ENCODE peak calls at places on chromosomes 7 and 10, in seven cellular contexts. P, V, K, U, H, M and J are unnamed samples. For H3K4me1 and H3K27me3, the result is how much of the 10 kb centered on the place peaks cover.

GRCh38 chr7:2086229-2086628 is 146.5 kb downstream of the MAD1L1 start:
- DNase-seq in K (no peak), M (no peak), P (no peak), V (no peak), H (no peak), U (no peak), J (no peak)

GRCh38 chr7:71712653-71713180 is 580.8 kb downstream of the GALNT17 start:
- DNase-seq in M (no peak), K (no peak), U (no peak), H (no peak), P (no peak), V (no peak), J (no peak)

GRCh38 chr10:124649209-124649608 is 95.0 kb downstream of the FAM53B start:
- DNase-seq in K (no peak), V (no peak), M (no peak), P (no peak), H (peak), U (no peak), J (peak)

GRCh38 chr7:108257954-108258353 is 127.8 kb upstream of the LAMB4 start:
- DNase-seq in H (no peak), K (no peak), M (no peak), V (no peak), U (no peak), P (no peak), J (no peak)

GRCh38 chr10:3077940-3078630 is 10.7 kb downstream of the PFKP start:
- DNase-seq in K (no peak), V (no peak), H (no peak), M (peak), U (no peak), P (no peak), J (no peak)

GRCh38 chr7:130650616-130651015 is 17.9 kb downstream of the COPG2 start:
- DNase-seq in U (no peak), P (no peak), V (no peak), M (no peak), K (no peak), H (no peak), J (no peak)

GRCh38 chr7:152076324-152076821 is 50.9 kb downstream of the GALNT11 start:
- DNase-seq in V (no peak), M (peak), H (no peak), P (no peak), K (no peak), U (no peak), J (peak)

GRCh38 chr10:102413053-102413705 is 5.4 kb downstream of the PSD start:
- DNase-seq in V (no peak), P (no peak), M (no peak), U (no peak), H (no peak), K (no peak), J (no peak)

GRCh38 chr7:11130012-11130411 is 156.3 kb downstream of the PHF14 start:
- DNase-seq in H (no peak), M (no peak), U (peak), P (no peak), V (no peak), K (peak), J (no peak)

GRCh38 chr7:94412762-94413322 is 18.1 kb downstream of the COL1A2 start:
- DNase-seq in M (no peak), K (no peak), V (no peak), U (no peak), P (no peak), H (no peak), J (no peak)

GRCh38 chr7:15143121-15143520 is 240.6 kb upstream of the DGKB start:
- DNase-seq in M (no peak), V (no peak), H (no peak), U (no peak), P (no peak), K (no peak), J (no peak)

GRCh38 chr7:54339074-54339473 is 203.1 kb upstream of the VSTM2A start:
- DNase-seq in K (no peak), P (no peak), M (no peak), V (no peak), U (no peak), H (no peak), J (no peak)

GRCh38 chr7:136677456-136678365 is 190.7 kb upstream of the CHRM2 start:
- DNase-seq in H (no peak), K (peak), U (peak), M (no peak), V (no peak), P (no peak), J (no peak)

GRCh38 chr7:76354516-76354915 is 4.3 kb downstream of the YWHAG start:
- DNase-seq in P (no peak), M (no peak), H (no peak), V (no peak), U (no peak), K (no peak), J (no peak)

GRCh38 chr7:107564553-107565298 is 955 bp downstream of the DUS4L start:
- DNase-seq in M (no peak), P (no peak), K (peak), H (no peak), U (peak), V (no peak), J (no peak)

GRCh38 chr10:132710746-132711617 is 75.0 kb downstream of the NKX6-2 start:
- DNase-seq in M (no peak), U (no peak), K (no peak), V (peak), P (no peak), H (no peak), J (no peak)

GRCh38 chr10:6721964-6722615 is 142.0 kb upstream of the PRKCQ start:
- DNase-seq in U (peak), M (no peak), P (no peak), V (no peak), K (peak), H (no peak), J (no peak)

GRCh38 chr10:1102392-1102791 is 46.2 kb downstream of the WDR37 start:
- DNase-seq in P (no peak), H (no peak), K (no peak), V (no peak), M (no peak), U (no peak), J (no peak)

GRCh38 chr10:72106154-72106849 is 18.0 kb upstream of the SPOCK2 start:
- DNase-seq in V (no peak), M (no peak), U (no peak), K (no peak), H (no peak), P (no peak), J (no peak)

GRCh38 chr10:77357611-77358010 is 280.0 kb downstream of the KCNMA1 start:
- DNase-seq in M (no peak), P (no peak), U (peak), H (no peak), V (no peak), K (peak), J (no peak)

GRCh38 chr10:117924820-117925219 is 121.9 kb downstream of the RAB11FIP2 start:
- DNase-seq in P (no peak), H (no peak), K (no peak), M (no peak), U (no peak), V (no peak), J (no peak)

GRCh38 chr10:73609116-73609515 is 18.0 kb upstream of the USP54 start:
- DNase-seq in K (no peak), U (no peak), M (no peak), V (no peak), H (no peak), P (no peak), J (no peak)

GRCh38 chr10:70589762-70590662 is 12.5 kb downstream of the PRF1 start:
- DNase-seq in P (no peak), M (no peak), K (no peak), U (peak), H (no peak), V (no peak), J (no peak)

GRCh38 chr10:4034907-4035581 is 250.0 kb upstream of the KLF6 start:
- DNase-seq in M (peak), V (no peak), P (no peak), K (no peak), H (no peak), U (no peak), J (no peak)

GRCh38 chr7:30171753-30172447 is 37.1 kb downstream of the MTURN start:
- DNase-seq in U (peak), P (no peak), K (peak), M (no peak), V (no peak), H (no peak), J (no peak)

GRCh38 chr10:85548038-85548437 is 818.6 kb downstream of the GRID1 start:
- DNase-seq in V (no peak), H (no peak), P (no peak), M (peak), U (peak), K (peak), J (no peak)

GRCh38 chr10:94361161-94361794 is 1.5 kb downstream of the NOC3L start:
- DNase-seq in H (no peak), M (peak), V (no peak), K (peak), U (no peak), P (no peak), J (peak)

GRCh38 chr10:13741438-13741837 is 154.7 kb downstream of the PRPF18 start:
- DNase-seq in M (no peak), V (no peak), P (no peak), U (no peak), K (no peak), H (no peak), J (no peak)

GRCh38 chr7:46247622-46248181 is 326.6 kb upstream of the IGFBP3 start:
- DNase-seq in H (no peak), P (no peak), M (no peak), V (no peak), K (no peak), U (no peak), J (no peak)

GRCh38 chr7:571096-572012 is 51.7 kb upstream of the PDGFA start:
- DNase-seq in V (no peak), U (no peak), H (no peak), M (no peak), P (no peak), K (no peak), J (no peak)

GRCh38 chr7:122515404-122515803 is 183.5 kb downstream of the RNF133 start:
- DNase-seq in K (no peak), U (no peak), M (peak), V (no peak), P (no peak), H (no peak), J (no peak)

GRCh38 chr10:103519798-103520197 is 26.3 kb downstream of the NEURL1 start:
- DNase-seq in P (no peak), M (no peak), H (no peak), V (peak), U (no peak), K (no peak), J (no peak)

GRCh38 chr7:66634816-66635215 is 6.1 kb downstream of the KCTD7 start:
- DNase-seq in P (no peak), V (no peak), K (no peak), U (no peak), M (no peak), H (no peak), J (no peak)

GRCh38 chr7:76280408-76280807 is 22.1 kb upstream of the HSPB1 start:
- DNase-seq in V (no peak), M (no peak), P (no peak), K (no peak), H (no peak), U (no peak), J (no peak)

GRCh38 chr10:118569241-118569881 is 26.1 kb downstream of the PRLHR start:
- DNase-seq in H (no peak), K (no peak), M (no peak), V (no peak), U (no peak), P (no peak), J (no peak)

GRCh38 chr7:28364082-28364481 is 48.2 kb upstream of the CREB5 start:
- DNase-seq in K (no peak), U (no peak), P (no peak), H (no peak), M (no peak), V (no peak), J (no peak)

GRCh38 chr10:12941966-12942365 is 59.5 kb downstream of the CCDC3 start:
- DNase-seq in P (no peak), U (peak), V (no peak), M (no peak), H (no peak), K (no peak), J (no peak)

GRCh38 chr7:108497082-108497725 is 28.7 kb downstream of the PNPLA8 start:
- DNase-seq in M (peak), H (no peak), U (peak), P (no peak), V (no peak), K (peak), J (peak)

GRCh38 chr10:44983066-44983894 is 4.7 kb upstream of the DEPP1 start:
- DNase-seq in U (no peak), M (no peak), V (peak), H (no peak), K (no peak), P (no peak), J (no peak)

GRCh38 chr10:44984671-44985101 is 6.1 kb upstream of the DEPP1 start:
- DNase-seq in M (no peak), P (no peak), K (no peak), H (no peak), U (no peak), V (peak), J (no peak)

GRCh38 chr10:44985175-44985681 is 6.6 kb upstream of the DEPP1 start:
- DNase-seq in V (peak), K (peak), P (no peak), U (no peak), M (no peak), H (no peak), J (no peak)

GRCh38 chr10:44982496-44982895 is 3.9 kb upstream of the DEPP1 start:
- DNase-seq in V (no peak), M (no peak), H (peak), P (no peak), K (no peak), U (no peak), J (no peak)

GRCh38 chr10:44983895-44984278 is 5.3 kb upstream of the DEPP1 start:
- DNase-seq in U (no peak), K (no peak), H (no peak), M (no peak), P (no peak), V (peak), J (no peak)
- H3K4me1 ChIP-seq in U (under half), K (half or more), H (under half), M (under half), P (under half), V (under half), J (under half)

DNA sequence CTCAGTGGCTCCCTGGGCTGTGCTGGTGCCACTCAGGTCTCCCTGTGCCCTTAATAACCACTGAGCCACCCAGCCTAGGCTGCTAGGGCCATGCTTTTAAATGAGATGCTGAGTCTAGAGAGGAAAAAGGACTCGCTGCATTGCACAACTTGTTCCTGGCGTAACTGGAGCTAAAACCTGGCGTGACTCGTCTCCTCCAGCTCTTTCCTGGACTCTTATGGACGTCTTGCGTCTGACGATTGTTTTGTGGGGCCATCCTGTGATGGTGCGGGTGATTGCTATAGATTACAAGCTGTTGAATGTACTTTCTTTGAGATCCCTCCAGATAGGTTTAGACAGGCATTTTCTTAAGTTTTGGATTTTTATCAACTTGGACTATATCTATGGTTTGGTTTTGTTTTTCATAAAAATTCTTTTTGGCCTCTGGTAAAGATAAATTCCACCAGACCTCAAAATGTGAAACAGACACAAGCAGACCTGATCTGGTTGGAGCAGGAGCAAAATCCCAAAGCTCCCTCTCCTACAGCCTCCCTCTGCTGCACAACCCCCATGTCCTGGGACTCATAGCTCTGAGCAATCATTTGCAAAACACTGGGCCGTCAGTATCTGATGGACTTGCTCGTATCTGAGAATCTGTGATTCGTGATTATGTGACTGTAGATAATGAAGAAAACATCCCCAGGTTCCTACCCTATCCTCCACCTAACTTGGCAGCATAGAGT is 230.3 kb downstream of the ARHGAP12 start:
- DNase-seq in P (no peak), U (peak), V (peak), H (peak), K (no peak), M (no peak), J (no peak)
- H3K4me3 ChIP-seq in P (no peak), U (peak), V (peak), H (no peak), K (no peak), M (no peak), J (no peak)

DNA sequence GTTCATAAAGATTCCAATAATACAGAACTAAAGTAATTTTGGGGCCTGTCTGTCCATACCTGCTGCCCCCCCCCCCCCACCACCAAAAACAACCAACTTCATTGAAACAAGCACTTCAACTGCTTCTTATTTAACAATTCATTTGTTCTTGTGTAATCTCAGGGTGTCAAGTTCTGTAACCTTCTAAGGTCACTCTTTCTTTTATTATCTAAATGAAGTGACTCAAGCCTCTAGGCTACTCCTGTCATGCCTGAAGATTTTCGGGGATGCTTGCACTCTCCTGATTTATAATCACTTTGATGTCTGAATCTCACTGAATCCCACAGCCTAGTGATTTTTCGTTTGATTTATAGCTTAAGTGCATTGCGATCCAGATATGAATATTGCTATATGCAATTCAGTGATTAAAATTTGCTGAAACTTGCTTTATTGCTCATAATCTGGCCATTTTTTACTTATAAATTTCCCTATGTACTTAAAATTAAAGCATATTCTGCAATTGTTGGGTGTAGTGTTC is 27.2 kb downstream of the GARIN1A start:
- DNase-seq in U (no peak), H (no peak), K (no peak), V (no peak), M (no peak), P (no peak), J (no peak)
- H3K27me3 ChIP-seq in U (under half), H (under half), K (under half), V (under half), M (under half), P (under half), J (under half)

GRCh38 chr7:5681979-5682546 is 99.4 kb downstream of the RNF216 start:
- DNase-seq in M (no peak), V (no peak), H (no peak), P (no peak), K (no peak), U (no peak), J (no peak)
- H3K4me1 ChIP-seq in M (under half), V (under half), H (under half), P (under half), K (half or more), U (under half), J (under half)